ENCODE peak calls at places on chromosomes 4 and X, in eight cellular contexts. F is LNCaP clone FGC; A is fibroblast of lung; L is activated CD4-positive, alpha-beta T cell treated with anti-CD3 and anti-CD28 coated beads for 48 hours; J is NCI-H2171 treated with DMSO at 0.1 percent for 48 hours; H is naive thymus-derived CD8-positive, alpha-beta T cell; S is activated naive CD8-positive, alpha-beta T cell treated with anti-CD3 and anti-CD28 coated beads, Interleukin-2, amount 50 U/mL, for 24 hours; P is activated T-cell treated with anti-CD3 and anti-CD28 coated beads for 4 hours. B is an unnamed sample.

GRCh38 chr4:8585721-8586161 is 5.5 kb downstream of the GPR78 start:
- DNase-seq in F (no peak), J (no peak), S (no peak), H (no peak), P (no peak), A (no peak), L (no peak), B (no peak)

GRCh38 chrX:70264784-70265183 is 3.4 kb upstream of the ARR3 start:
- DNase-seq in L (no peak), P (no peak), S (no peak), A (peak), F (no peak), J (no peak), H (no peak), B (no peak)

GRCh38 chr4:116752027-116752426 is 333.3 kb downstream of the TRAM1L1 start:
- DNase-seq in H (no peak), S (no peak), L (no peak), F (no peak), A (no peak), P (no peak), J (no peak), B (no peak)

GRCh38 chr4:89829470-89830138 is 7.4 kb downstream of the SNCA start:
- DNase-seq in J (no peak), L (peak), A (peak), F (no peak), P (no peak), S (no peak), H (no peak), B (peak)

GRCh38 chr4:6811165-6811564 is 28.6 kb downstream of the KIAA0232 start:
- DNase-seq in H (no peak), F (no peak), J (no peak), S (no peak), A (no peak), L (no peak), P (no peak), B (no peak)

GRCh38 chr4:153471691-153472080 is 5.5 kb downstream of the TMEM131L start:
- DNase-seq in L (peak), J (peak), S (no peak), F (no peak), A (no peak), P (no peak), H (no peak), B (peak)

GRCh38 chr4:963276-964225 is 9.8 kb downstream of the DGKQ start:
- DNase-seq in F (no peak), A (no peak), P (no peak), H (no peak), S (no peak), J (no peak), L (no peak), B (no peak)

GRCh38 chrX:1528884-1529203 is 8.1 kb downstream of the P2RY8 start:
- DNase-seq in H (no peak), F (no peak), L (no peak), P (no peak), A (no peak), S (no peak), J (no peak), B (no peak)

GRCh38 chr4:7852568-7853185 is 87.0 kb downstream of the AFAP1 start:
- DNase-seq in H (no peak), J (no peak), A (no peak), S (peak), L (peak), P (no peak), F (no peak), B (no peak)

GRCh38 chrX:133005038-133005437 is 46.6 kb upstream of the HS6ST2 start:
- DNase-seq in A (peak), P (no peak), J (peak), F (no peak), H (no peak), L (no peak), S (no peak), B (no peak)

GRCh38 chr4:155809835-155810234 is 51.0 kb downstream of the GUCY1B1 start:
- DNase-seq in S (peak), J (peak), A (peak), F (peak), L (peak), H (no peak), P (no peak), B (peak)

GRCh38 chr4:74320559-74321118 is 12.4 kb downstream of the EPGN start:
- DNase-seq in L (peak), J (peak), S (peak), A (peak), H (no peak), P (peak), F (peak), B (no peak)

GRCh38 chrX:63784346-63784901 is 590 bp downstream of the ARHGEF9 start:
- DNase-seq in S (no peak), J (no peak), H (no peak), A (no peak), P (no peak), F (no peak), L (no peak), B (no peak)

GRCh38 chr4:57763070-57763469 is 652.9 kb upstream of the IGFBP7 start:
- DNase-seq in F (no peak), A (no peak), H (no peak), J (no peak), L (no peak), S (no peak), P (no peak), B (no peak)

GRCh38 chrX:74419861-74420193 is 1.5 kb upstream of the SLC16A2 start:
- DNase-seq in J (peak), S (peak), H (no peak), F (no peak), P (no peak), L (no peak), A (no peak), B (no peak)

GRCh38 chr4:100707786-100708185 is 190.0 kb upstream of the EMCN start:
- DNase-seq in S (no peak), J (no peak), L (no peak), F (no peak), H (no peak), A (no peak), P (no peak), B (no peak)

GRCh38 chrX:15349046-15349445 is 13.7 kb upstream of the PIGA start:
- DNase-seq in F (peak), S (no peak), L (peak), H (no peak), A (peak), P (no peak), J (peak), B (peak)

GRCh38 chrX:40845331-40845911 is 110.1 kb upstream of the MED14 start:
- DNase-seq in S (no peak), P (no peak), J (no peak), L (no peak), A (peak), F (no peak), H (no peak), B (no peak)

GRCh38 chr4:1783011-1783410 is 10.1 kb upstream of the FGFR3 start:
- DNase-seq in J (peak), F (no peak), H (no peak), A (no peak), P (no peak), S (no peak), L (no peak), B (no peak)

GRCh38 chr4:183783933-183784622 is 121.0 kb upstream of the STOX2 start:
- DNase-seq in A (peak), L (no peak), J (no peak), S (no peak), H (no peak), P (no peak), F (no peak), B (no peak)

GRCh38 chr4:74283614-74284013 is 24.7 kb upstream of the EPGN start:
- DNase-seq in F (no peak), J (no peak), P (no peak), H (no peak), S (no peak), A (peak), L (no peak), B (no peak)

GRCh38 chr4:106083065-106083464 is 187.8 kb downstream of the NPNT start:
- DNase-seq in A (no peak), P (no peak), S (no peak), H (no peak), F (no peak), J (no peak), L (no peak), B (no peak)